ENCODE peak calls at places on chromosomes 5 and 9, in four cellular contexts. X, Q, U and I are unnamed samples.

GRCh38 chr5:140576776-140577201 is 12.2 kb downstream of the SLC35A4 start:
- DNase-seq in X (no peak), Q (no peak), U (no peak), I (no peak)

GRCh38 chr5:116084231-116084630 is 594 bp upstream of the COMMD10 start:
- DNase-seq in X (no peak), Q (no peak), U (peak), I (peak)

GRCh38 chr5:1325870-1326546 is 18.9 kb downstream of the CLPTM1L start:
- DNase-seq in X (peak), Q (no peak), U (no peak), I (no peak)

GRCh38 chr5:157855404-157855994 is 3.4 kb downstream of the CLINT1 start:
- DNase-seq in X (peak), Q (no peak), U (no peak), I (peak)

GRCh38 chr5:137900925-137901817 is 11.9 kb downstream of the PKD2L2 start:
- DNase-seq in X (no peak), Q (no peak), U (no peak), I (no peak)

GRCh38 chr9:4678679-4679267 is 596 bp upstream of the CDC37L1 start:
- DNase-seq in X (peak), Q (no peak), U (peak), I (peak)

GRCh38 chr9:12464910-12465512 is 228.2 kb upstream of the TYRP1 start:
- DNase-seq in X (peak), Q (no peak), U (no peak), I (peak)

GRCh38 chr9:69371001-69371400 is 46.0 kb downstream of the ENTREP1 start:
- DNase-seq in X (no peak), Q (no peak), U (no peak), I (peak)

GRCh38 chr5:54083245-54083644 is 227.1 kb downstream of the ARL15 start:
- DNase-seq in X (no peak), Q (no peak), U (no peak), I (no peak)

GRCh38 chr5:32109236-32109635 is 64.9 kb downstream of the GOLPH3 start:
- DNase-seq in X (no peak), Q (no peak), U (no peak), I (no peak)

GRCh38 chr5:108345541-108346171 is 36.2 kb downstream of the FBXL17 start:
- DNase-seq in X (peak), Q (no peak), U (peak), I (peak)

GRCh38 chr5:73459366-73459765 is 10.8 kb upstream of the FOXD1 start:
- DNase-seq in X (no peak), Q (no peak), U (no peak), I (peak)

GRCh38 chr9:2231831-2232230 is 216.7 kb downstream of the SMARCA2 start:
- DNase-seq in X (no peak), Q (no peak), U (no peak), I (peak)

GRCh38 chr5:151151793-151152192 is 5.8 kb downstream of the ANXA6 start:
- DNase-seq in X (no peak), Q (no peak), U (peak), I (peak)

GRCh38 chr9:91676042-91676441 is 252.4 kb upstream of the NFIL3 start:
- DNase-seq in X (no peak), Q (no peak), U (no peak), I (no peak)

GRCh38 chr5:107673106-107673367 is 2.3 kb upstream of the EFNA5 start:
- DNase-seq in X (no peak), Q (no peak), U (no peak), I (no peak)

GRCh38 chr9:124410321-124410913 is 4.8 kb downstream of the PSMB7 start:
- DNase-seq in X (no peak), Q (no peak), U (no peak), I (peak)

GRCh38 chr9:14471041-14471440 is 157.1 kb upstream of the NFIB start:
- DNase-seq in X (no peak), Q (no peak), U (no peak), I (no peak)

GRCh38 chr5:73392775-73393174 is 55.8 kb downstream of the FOXD1 start:
- DNase-seq in X (no peak), Q (no peak), U (no peak), I (no peak)

GRCh38 chr5:72871358-72872024 is 55.0 kb downstream of the TNPO1 start:
- DNase-seq in X (peak), Q (no peak), U (no peak), I (peak)

GRCh38 chr9:133948571-133949485 is 43.3 kb downstream of the VAV2 start:
- DNase-seq in X (no peak), Q (no peak), U (no peak), I (no peak)

GRCh38 chr5:133324926-133325325 is 273.1 kb downstream of the HSPA4 start:
- DNase-seq in X (no peak), Q (no peak), U (no peak), I (no peak)

GRCh38 chr5:98796197-98796972 is 22.9 kb downstream of the RGMB start:
- DNase-seq in X (peak), Q (peak), U (no peak), I (peak)

GRCh38 chr5:150142800-150143724 is 12.6 kb downstream of the PDGFRB start:
- DNase-seq in X (no peak), Q (no peak), U (no peak), I (peak)

GRCh38 chr9:129596541-129597328 is 24.2 kb downstream of the C9orf50 start:
- DNase-seq in X (no peak), Q (no peak), U (no peak), I (peak)
- H3K4me3 ChIP-seq in X (no peak), Q (no peak), U (no peak), I (peak)

DNA sequence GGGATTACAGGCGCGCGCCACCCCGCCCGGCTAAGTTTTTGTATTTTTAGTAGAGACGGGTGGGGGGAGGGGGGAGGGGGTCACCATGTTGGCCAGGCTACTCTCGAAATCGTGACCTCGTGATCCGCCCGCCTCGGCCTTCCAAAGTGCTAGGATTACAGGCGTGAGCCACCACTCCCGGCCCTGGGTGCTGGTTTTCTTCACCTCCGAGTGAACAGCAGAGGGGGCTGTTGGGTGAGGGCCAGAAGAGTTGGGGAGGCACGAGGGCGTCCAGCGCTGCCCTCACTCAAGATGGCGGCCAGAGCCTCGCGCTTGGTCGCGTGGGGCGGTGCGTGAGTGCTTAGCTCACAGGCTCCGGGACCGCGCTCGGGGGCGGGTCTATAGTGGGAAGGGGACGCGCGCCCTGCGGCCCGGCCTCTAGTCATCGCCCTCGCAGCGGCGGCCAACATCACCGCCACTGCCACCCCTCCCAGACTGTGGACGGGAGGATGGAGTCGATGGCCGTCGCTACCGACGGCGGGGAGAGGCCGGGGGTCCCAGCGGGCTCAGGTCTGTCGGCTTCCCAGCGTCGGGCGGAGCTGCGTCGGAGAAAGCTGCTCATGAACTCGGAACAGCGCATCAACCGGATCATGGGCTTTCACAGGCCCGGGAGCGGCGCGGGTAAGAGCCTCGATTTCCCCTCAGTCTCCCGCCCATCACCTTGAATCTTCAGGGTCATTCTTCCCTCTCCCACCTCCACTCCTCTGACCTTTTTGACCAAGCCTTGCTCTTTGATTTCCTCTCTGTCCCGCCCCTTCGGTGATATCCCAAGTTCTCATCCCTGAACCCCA is at the start of gene CAMLG:
- DNase-seq in X (peak), Q (peak), U (peak), I (peak)
- TF ChIP-seq CTCF in X (peak), Q (peak), U (peak), I (peak)

GRCh38 chr9:137550958-137551655 is 572 bp upstream of the MRPL41 start:
- DNase-seq in X (no peak), Q (no peak), U (peak), I (no peak)
- H3K4me3 ChIP-seq in X (peak), Q (peak), U (peak), I (peak)

GRCh38 chr9:114076237-114077161 is 1.6 kb downstream of the AMBP start:
- DNase-seq in X (no peak), Q (no peak), U (no peak), I (no peak)
- TF ChIP-seq CTCF in X (no peak), Q (no peak), U (no peak), I (no peak)

DNA sequence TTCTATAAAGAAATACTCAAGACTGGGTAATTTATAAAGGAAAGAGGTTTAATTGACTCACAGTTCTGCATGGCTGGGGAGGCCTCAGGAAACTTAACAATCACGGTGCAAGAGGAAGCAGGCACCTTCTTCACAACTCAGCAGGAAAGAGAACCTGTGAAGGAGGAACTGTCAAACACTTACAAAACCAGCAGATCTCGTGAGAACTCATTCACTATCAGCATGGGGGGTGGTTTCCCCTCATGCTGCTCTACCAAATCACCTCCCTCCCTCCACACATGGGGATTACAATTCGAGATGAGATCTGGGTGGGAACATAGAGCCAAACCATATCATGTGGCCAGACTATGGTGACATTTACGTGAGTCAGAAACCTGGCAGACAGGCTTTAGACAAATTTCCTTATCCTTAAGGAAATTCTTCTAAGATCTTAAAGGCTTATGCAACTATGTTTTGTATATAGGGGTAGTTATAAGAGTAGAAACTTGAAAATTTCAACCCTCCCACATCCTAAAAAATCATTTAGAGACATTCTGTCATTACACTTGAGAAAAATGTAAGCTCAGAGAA is 8.8 kb upstream of the AOPEP start:
- DNase-seq in X (no peak), Q (no peak), U (no peak), I (no peak)
- H3K4me3 ChIP-seq in X (no peak), Q (no peak), U (no peak), I (no peak)